ENCODE peak calls at places on chromosome 14, in ten cellular contexts. One of them, this sample, is unnamed.

GRCh38 chr14:76937181-76938091 is 91.1 kb downstream of the IRF2BPL start:
- DNase-seq in Panc1: no peak
- DNase-seq in A549: no peak
- DNase-seq in pancreas: no peak
- DNase-seq in fibroblast of the aortic adventitia: peak
- DNase-seq in NB4: no peak
- DNase-seq in fibroblast of mammary gland: peak
- DNase-seq in cardiac fibroblast: peak
- DNase-seq in stomach: peak
- DNase-seq in CD8-positive, alpha-beta T cell: no peak
- DNase-seq in this sample: peak

GRCh38 chr14:52313493-52313881 is 625 bp upstream of the PTGER2 start:
- DNase-seq in fibroblast of mammary gland: peak
- DNase-seq in NB4: no peak
- DNase-seq in pancreas: no peak
- DNase-seq in A549: no peak
- DNase-seq in Panc1: no peak
- DNase-seq in fibroblast of the aortic adventitia: peak
- DNase-seq in cardiac fibroblast: no peak
- DNase-seq in stomach: no peak
- DNase-seq in CD8-positive, alpha-beta T cell: no peak
- DNase-seq in this sample: no peak

GRCh38 chr14:105087308-105087962 is 22.2 kb upstream of the GPR132 start:
- DNase-seq in stomach: peak
- DNase-seq in fibroblast of mammary gland: peak
- DNase-seq in CD8-positive, alpha-beta T cell: no peak
- DNase-seq in A549: peak
- DNase-seq in NB4: no peak
- DNase-seq in pancreas: no peak
- DNase-seq in cardiac fibroblast: peak
- DNase-seq in fibroblast of the aortic adventitia: peak
- DNase-seq in Panc1: no peak
- DNase-seq in this sample: no peak

GRCh38 chr14:89915114-89915878 is 39.2 kb downstream of the EFCAB11 start:
- DNase-seq in CD8-positive, alpha-beta T cell: peak
- DNase-seq in Panc1: peak
- DNase-seq in stomach: peak
- DNase-seq in pancreas: peak
- DNase-seq in fibroblast of mammary gland: peak
- DNase-seq in A549: peak
- DNase-seq in fibroblast of the aortic adventitia: peak
- DNase-seq in NB4: peak
- DNase-seq in cardiac fibroblast: peak
- DNase-seq in this sample: peak

GRCh38 chr14:81406863-81407262 is 6.7 kb upstream of the STON2 start:
- DNase-seq in stomach: no peak
- DNase-seq in fibroblast of the aortic adventitia: peak
- DNase-seq in NB4: no peak
- DNase-seq in fibroblast of mammary gland: peak
- DNase-seq in CD8-positive, alpha-beta T cell: no peak
- DNase-seq in pancreas: no peak
- DNase-seq in A549: no peak
- DNase-seq in Panc1: no peak
- DNase-seq in cardiac fibroblast: peak
- DNase-seq in this sample: peak

GRCh38 chr14:68554231-68554630 is 238.6 kb downstream of the ZFP36L1 start:
- DNase-seq in Panc1: no peak
- DNase-seq in NB4: no peak
- DNase-seq in A549: no peak
- DNase-seq in CD8-positive, alpha-beta T cell: peak
- DNase-seq in cardiac fibroblast: no peak
- DNase-seq in fibroblast of mammary gland: no peak
- DNase-seq in pancreas: no peak
- DNase-seq in stomach: no peak
- DNase-seq in fibroblast of the aortic adventitia: no peak
- DNase-seq in this sample: no peak

GRCh38 chr14:104333903-104334811 is 195.8 kb downstream of the KIF26A start:
- DNase-seq in pancreas: no peak
- DNase-seq in Panc1: no peak
- DNase-seq in fibroblast of mammary gland: no peak
- DNase-seq in CD8-positive, alpha-beta T cell: no peak
- DNase-seq in stomach: peak
- DNase-seq in A549: no peak
- DNase-seq in cardiac fibroblast: no peak
- DNase-seq in fibroblast of the aortic adventitia: no peak
- DNase-seq in NB4: no peak
- DNase-seq in this sample: no peak

GRCh38 chr14:29527286-29527685 is 400.4 kb downstream of the PRKD1 start:
- DNase-seq in stomach: no peak
- DNase-seq in cardiac fibroblast: no peak
- DNase-seq in NB4: no peak
- DNase-seq in fibroblast of mammary gland: no peak
- DNase-seq in Panc1: no peak
- DNase-seq in CD8-positive, alpha-beta T cell: no peak
- DNase-seq in fibroblast of the aortic adventitia: no peak
- DNase-seq in A549: no peak
- DNase-seq in pancreas: no peak
- DNase-seq in this sample: no peak

GRCh38 chr14:81127785-81128184 is 93.0 kb downstream of the GTF2A1 start:
- DNase-seq in cardiac fibroblast: peak
- DNase-seq in fibroblast of the aortic adventitia: peak
- DNase-seq in fibroblast of mammary gland: peak
- DNase-seq in Panc1: no peak
- DNase-seq in A549: no peak
- DNase-seq in stomach: no peak
- DNase-seq in pancreas: no peak
- DNase-seq in NB4: peak
- DNase-seq in CD8-positive, alpha-beta T cell: no peak
- DNase-seq in this sample: no peak

GRCh38 chr14:104913413-104913812 is 11.3 kb upstream of the PLD4 start:
- DNase-seq in Panc1: no peak
- DNase-seq in fibroblast of mammary gland: no peak
- DNase-seq in stomach: no peak
- DNase-seq in pancreas: no peak
- DNase-seq in A549: no peak
- DNase-seq in NB4: no peak
- DNase-seq in fibroblast of the aortic adventitia: no peak
- DNase-seq in CD8-positive, alpha-beta T cell: no peak
- DNase-seq in cardiac fibroblast: no peak
- DNase-seq in this sample: no peak

GRCh38 chr14:105398044-105398725 is at the start of gene TEX22:
- DNase-seq in CD8-positive, alpha-beta T cell: peak
- DNase-seq in stomach: peak
- DNase-seq in A549: peak
- DNase-seq in cardiac fibroblast: peak
- DNase-seq in NB4: peak
- DNase-seq in fibroblast of mammary gland: peak
- DNase-seq in fibroblast of the aortic adventitia: peak
- DNase-seq in Panc1: no peak
- DNase-seq in pancreas: peak
- DNase-seq in this sample: peak

GRCh38 chr14:61351457-61351856 is 30.1 kb downstream of the PRKCH start:
- DNase-seq in CD8-positive, alpha-beta T cell: no peak
- DNase-seq in A549: no peak
- DNase-seq in NB4: no peak
- DNase-seq in Panc1: no peak
- DNase-seq in fibroblast of mammary gland: no peak
- DNase-seq in fibroblast of the aortic adventitia: no peak
- DNase-seq in pancreas: no peak
- DNase-seq in cardiac fibroblast: no peak
- DNase-seq in stomach: no peak
- DNase-seq in this sample: no peak

GRCh38 chr14:87992349-87992719 is 648 bp downstream of the GALC start:
- DNase-seq in cardiac fibroblast: peak
- DNase-seq in stomach: no peak
- DNase-seq in pancreas: no peak
- DNase-seq in fibroblast of the aortic adventitia: peak
- DNase-seq in fibroblast of mammary gland: peak
- DNase-seq in Panc1: no peak
- DNase-seq in CD8-positive, alpha-beta T cell: no peak
- DNase-seq in NB4: no peak
- DNase-seq in A549: peak
- DNase-seq in this sample: no peak

GRCh38 chr14:29810657-29811056 is 117.0 kb downstream of the PRKD1 start:
- DNase-seq in CD8-positive, alpha-beta T cell: no peak
- DNase-seq in pancreas: peak
- DNase-seq in fibroblast of mammary gland: peak
- DNase-seq in stomach: peak
- DNase-seq in A549: no peak
- DNase-seq in fibroblast of the aortic adventitia: peak
- DNase-seq in NB4: no peak
- DNase-seq in cardiac fibroblast: peak
- DNase-seq in Panc1: no peak
- DNase-seq in this sample: no peak

GRCh38 chr14:64253672-64254071 is 40.5 kb downstream of the ESR2 start:
- DNase-seq in CD8-positive, alpha-beta T cell: no peak
- DNase-seq in cardiac fibroblast: peak
- DNase-seq in Panc1: no peak
- DNase-seq in fibroblast of the aortic adventitia: peak
- DNase-seq in NB4: no peak
- DNase-seq in pancreas: no peak
- DNase-seq in fibroblast of mammary gland: peak
- DNase-seq in stomach: no peak
- DNase-seq in A549: no peak
- DNase-seq in this sample: no peak

GRCh38 chr14:90580381-90581335 is 183.8 kb downstream of the CALM1 start:
- DNase-seq in NB4: no peak
- DNase-seq in fibroblast of mammary gland: no peak
- DNase-seq in A549: no peak
- DNase-seq in Panc1: no peak
- DNase-seq in CD8-positive, alpha-beta T cell: no peak
- DNase-seq in fibroblast of the aortic adventitia: no peak
- DNase-seq in stomach: no peak
- DNase-seq in cardiac fibroblast: no peak
- DNase-seq in pancreas: no peak
- DNase-seq in this sample: peak

GRCh38 chr14:83976223-83976770 is 1553.6 kb upstream of the FLRT2 start:
- DNase-seq in Panc1: no peak
- DNase-seq in CD8-positive, alpha-beta T cell: no peak
- DNase-seq in fibroblast of the aortic adventitia: no peak
- DNase-seq in A549: no peak
- DNase-seq in stomach: no peak
- DNase-seq in cardiac fibroblast: no peak
- DNase-seq in pancreas: no peak
- DNase-seq in NB4: no peak
- DNase-seq in fibroblast of mammary gland: no peak
- DNase-seq in this sample: no peak
- H3K4me3 ChIP-seq in Panc1: no peak
- H3K4me3 ChIP-seq in CD8-positive, alpha-beta T cell: no peak
- H3K4me3 ChIP-seq in fibroblast of the aortic adventitia: no peak
- H3K4me3 ChIP-seq in A549: no peak
- H3K4me3 ChIP-seq in stomach: no peak
- H3K4me3 ChIP-seq in cardiac fibroblast: no peak
- H3K4me3 ChIP-seq in pancreas: no peak
- H3K4me3 ChIP-seq in NB4: no peak
- H3K4me3 ChIP-seq in fibroblast of mammary gland: no peak
- H3K4me3 ChIP-seq in this sample: no peak

GRCh38 chr14:20989787-20990600 is at the start of gene METTL17:
- DNase-seq in A549: peak
- DNase-seq in stomach: peak
- DNase-seq in NB4: peak
- DNase-seq in Panc1: peak
- DNase-seq in pancreas: peak
- DNase-seq in cardiac fibroblast: peak
- DNase-seq in fibroblast of the aortic adventitia: peak
- DNase-seq in fibroblast of mammary gland: peak
- DNase-seq in CD8-positive, alpha-beta T cell: peak
- DNase-seq in this sample: peak
- TF ChIP-seq CTCF in A549: no peak
- TF ChIP-seq CTCF in stomach: no peak
- TF ChIP-seq CTCF in NB4: peak
- TF ChIP-seq CTCF in Panc1: peak
- TF ChIP-seq CTCF in pancreas: no peak
- TF ChIP-seq CTCF in cardiac fibroblast: peak
- TF ChIP-seq CTCF in fibroblast of the aortic adventitia: peak
- TF ChIP-seq CTCF in fibroblast of mammary gland: peak
- TF ChIP-seq CTCF in CD8-positive, alpha-beta T cell: peak
- TF ChIP-seq CTCF in this sample: peak

DNA sequence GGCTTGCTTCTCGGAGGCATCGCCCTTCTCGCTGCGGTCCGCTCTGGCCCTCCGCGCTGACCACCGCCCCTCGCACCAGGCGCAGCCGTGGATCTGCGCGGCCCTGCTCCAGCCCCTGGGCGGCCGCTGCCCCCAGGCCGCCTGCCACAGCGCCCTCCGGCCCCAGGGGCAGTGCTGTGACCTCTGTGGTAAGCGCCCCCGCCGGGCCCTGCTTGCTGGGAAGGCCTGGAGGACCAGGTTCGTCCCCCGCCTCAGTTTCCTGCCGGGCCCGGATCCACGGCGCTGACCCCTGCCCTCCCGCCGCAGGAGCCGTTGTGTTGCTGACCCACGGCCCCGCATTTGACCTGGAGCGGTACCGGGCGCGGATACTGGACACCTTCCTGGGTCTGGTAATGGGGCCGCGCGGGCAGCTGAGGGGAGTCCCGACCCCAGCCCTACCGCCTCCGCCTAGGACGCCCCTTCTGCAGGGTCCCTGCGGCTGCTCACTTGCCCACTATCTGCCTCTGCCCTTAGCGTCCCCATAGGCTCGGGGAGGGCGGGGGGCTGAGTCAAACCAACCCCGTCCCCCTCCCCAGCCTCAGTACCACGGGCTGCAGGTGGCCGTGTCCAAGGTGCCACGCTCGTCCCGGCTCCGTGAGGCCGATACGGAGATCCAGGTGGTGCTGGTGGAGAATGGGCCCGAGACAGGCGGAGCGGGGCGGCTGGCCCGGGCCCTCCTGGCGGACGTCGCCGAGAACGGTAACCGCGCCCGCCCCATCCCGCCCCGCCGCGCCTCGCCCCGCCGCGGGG is 7.1 kb downstream of the AMN start:
- DNase-seq in CD8-positive, alpha-beta T cell: no peak
- DNase-seq in stomach: no peak
- DNase-seq in Panc1: no peak
- DNase-seq in fibroblast of the aortic adventitia: no peak
- DNase-seq in pancreas: no peak
- DNase-seq in fibroblast of mammary gland: no peak
- DNase-seq in NB4: no peak
- DNase-seq in cardiac fibroblast: no peak
- DNase-seq in A549: no peak
- DNase-seq in this sample: no peak
- H3K4me3 ChIP-seq in CD8-positive, alpha-beta T cell: peak
- H3K4me3 ChIP-seq in stomach: peak
- H3K4me3 ChIP-seq in Panc1: no peak
- H3K4me3 ChIP-seq in fibroblast of the aortic adventitia: no peak
- H3K4me3 ChIP-seq in pancreas: peak
- H3K4me3 ChIP-seq in fibroblast of mammary gland: no peak
- H3K4me3 ChIP-seq in NB4: no peak
- H3K4me3 ChIP-seq in cardiac fibroblast: no peak
- H3K4me3 ChIP-seq in A549: no peak
- H3K4me3 ChIP-seq in this sample: peak

DNA sequence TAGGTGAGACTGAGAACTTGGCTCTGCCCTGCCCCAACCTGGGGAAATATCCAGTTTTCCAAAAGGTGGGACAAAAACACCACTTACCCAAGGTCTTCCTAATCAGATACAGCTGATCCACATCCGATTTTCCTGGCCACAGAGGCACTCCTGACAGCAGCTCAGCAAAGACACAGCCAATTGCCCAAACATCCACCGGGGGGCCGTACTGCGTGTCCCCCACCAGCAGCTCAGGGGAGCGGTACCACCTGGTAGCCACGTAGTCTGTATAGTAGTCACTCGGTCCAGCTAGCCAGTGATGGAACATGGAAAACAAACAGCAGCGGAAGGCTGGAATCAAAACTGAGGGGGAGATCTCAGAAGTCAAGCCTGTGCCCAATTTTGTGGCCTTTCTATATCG is 28.8 kb downstream of the DMAC2L start:
- DNase-seq in pancreas: no peak
- DNase-seq in A549: no peak
- DNase-seq in cardiac fibroblast: no peak
- DNase-seq in CD8-positive, alpha-beta T cell: no peak
- DNase-seq in fibroblast of mammary gland: no peak
- DNase-seq in fibroblast of the aortic adventitia: no peak
- DNase-seq in Panc1: no peak
- DNase-seq in stomach: no peak
- DNase-seq in NB4: no peak
- DNase-seq in this sample: peak
- TF ChIP-seq CTCF in pancreas: no peak
- TF ChIP-seq CTCF in A549: no peak
- TF ChIP-seq CTCF in cardiac fibroblast: peak
- TF ChIP-seq CTCF in CD8-positive, alpha-beta T cell: no peak
- TF ChIP-seq CTCF in fibroblast of mammary gland: no peak
- TF ChIP-seq CTCF in fibroblast of the aortic adventitia: no peak
- TF ChIP-seq CTCF in Panc1: peak
- TF ChIP-seq CTCF in stomach: no peak
- TF ChIP-seq CTCF in NB4: peak
- TF ChIP-seq CTCF in this sample: peak

This sample was measured in BE2C.